ENCODE peak calls at places on chromosomes 5 and 9, in nine cellular contexts. One of them, this sample, is unnamed.

GRCh38 chr9:101536351-101536750 is 2.7 kb downstream of the RNF20 start:
- DNase-seq in mammary epithelial cell: peak; percentile 46
- DNase-seq in HFFc6: no peak
- DNase-seq in activated B cell treated with CpG ODN at 0.5 μM for 24 hours: no peak
- DNase-seq in lung: no peak
- DNase-seq in lower lobe of right lung: no peak
- DNase-seq in foreskin fibroblast: peak; percentile 36
- DNase-seq in AG04450: no peak
- DNase-seq in GM13976: no peak
- DNase-seq in this sample: no peak

GRCh38 chr9:136059321-136059791 is 35.7 kb downstream of the NACC2 start:
- DNase-seq in lung: no peak
- DNase-seq in activated B cell treated with CpG ODN at 0.5 μM for 24 hours: no peak
- DNase-seq in foreskin fibroblast: no peak
- DNase-seq in HFFc6: no peak
- DNase-seq in GM13976: peak; percentile 28
- DNase-seq in mammary epithelial cell: no peak
- DNase-seq in lower lobe of right lung: no peak
- DNase-seq in AG04450: no peak
- DNase-seq in this sample: no peak

GRCh38 chr5:141476132-141476909 is 555 bp downstream of the PCDHGC3 start:
- DNase-seq in AG04450: peak; percentile 47
- DNase-seq in foreskin fibroblast: peak; percentile 84
- DNase-seq in activated B cell treated with CpG ODN at 0.5 μM for 24 hours: no peak
- DNase-seq in GM13976: peak; percentile 56
- DNase-seq in HFFc6: peak; percentile 76
- DNase-seq in mammary epithelial cell: peak; percentile 79
- DNase-seq in lower lobe of right lung: peak; percentile 61
- DNase-seq in lung: no peak
- DNase-seq in this sample: peak; percentile 18

GRCh38 chr5:40495172-40495699 is 184.5 kb upstream of the PTGER4 start:
- DNase-seq in lung: no peak
- DNase-seq in AG04450: no peak
- DNase-seq in GM13976: no peak
- DNase-seq in foreskin fibroblast: no peak
- DNase-seq in lower lobe of right lung: no peak
- DNase-seq in activated B cell treated with CpG ODN at 0.5 μM for 24 hours: no peak
- DNase-seq in HFFc6: no peak
- DNase-seq in mammary epithelial cell: no peak
- DNase-seq in this sample: no peak

GRCh38 chr5:14663734-14664269 is 716 bp upstream of the OTULIN start:
- DNase-seq in GM13976: peak; percentile 53
- DNase-seq in activated B cell treated with CpG ODN at 0.5 μM for 24 hours: peak; percentile 29
- DNase-seq in HFFc6: no peak
- DNase-seq in lower lobe of right lung: no peak
- DNase-seq in mammary epithelial cell: no peak
- DNase-seq in foreskin fibroblast: no peak
- DNase-seq in AG04450: no peak
- DNase-seq in lung: peak; percentile 33
- DNase-seq in this sample: peak; percentile 24

GRCh38 chr9:13588151-13589043 is 308.9 kb upstream of the MPDZ start:
- DNase-seq in lower lobe of right lung: no peak
- DNase-seq in GM13976: no peak
- DNase-seq in mammary epithelial cell: no peak
- DNase-seq in AG04450: no peak
- DNase-seq in activated B cell treated with CpG ODN at 0.5 μM for 24 hours: no peak
- DNase-seq in lung: no peak
- DNase-seq in HFFc6: no peak
- DNase-seq in foreskin fibroblast: no peak
- DNase-seq in this sample: no peak

GRCh38 chr5:98299435-98299834 is 474.0 kb upstream of the RGMB start:
- DNase-seq in mammary epithelial cell: no peak
- DNase-seq in lower lobe of right lung: no peak
- DNase-seq in AG04450: no peak
- DNase-seq in foreskin fibroblast: no peak
- DNase-seq in lung: no peak
- DNase-seq in activated B cell treated with CpG ODN at 0.5 μM for 24 hours: no peak
- DNase-seq in GM13976: no peak
- DNase-seq in HFFc6: no peak
- DNase-seq in this sample: no peak

GRCh38 chr9:34084562-34084961 is 35.9 kb upstream of the UBAP2 start:
- DNase-seq in HFFc6: no peak
- DNase-seq in AG04450: no peak
- DNase-seq in GM13976: no peak
- DNase-seq in lung: no peak
- DNase-seq in activated B cell treated with CpG ODN at 0.5 μM for 24 hours: no peak
- DNase-seq in foreskin fibroblast: no peak
- DNase-seq in lower lobe of right lung: no peak
- DNase-seq in mammary epithelial cell: no peak
- DNase-seq in this sample: no peak

GRCh38 chr9:85166808-85167545 is 497.4 kb downstream of the NTRK2 start:
- DNase-seq in lung: no peak
- DNase-seq in HFFc6: no peak
- DNase-seq in AG04450: no peak
- DNase-seq in activated B cell treated with CpG ODN at 0.5 μM for 24 hours: no peak
- DNase-seq in mammary epithelial cell: no peak
- DNase-seq in foreskin fibroblast: no peak
- DNase-seq in GM13976: no peak
- DNase-seq in lower lobe of right lung: no peak
- DNase-seq in this sample: no peak

GRCh38 chr5:171702391-171702790 is 83.2 kb upstream of the SMIM23 start:
- DNase-seq in GM13976: no peak
- DNase-seq in AG04450: no peak
- DNase-seq in HFFc6: no peak
- DNase-seq in mammary epithelial cell: no peak
- DNase-seq in lower lobe of right lung: no peak
- DNase-seq in lung: no peak
- DNase-seq in foreskin fibroblast: no peak
- DNase-seq in activated B cell treated with CpG ODN at 0.5 μM for 24 hours: no peak
- DNase-seq in this sample: no peak

GRCh38 chr5:90645024-90645610 is 86.5 kb downstream of the ADGRV1 start:
- DNase-seq in mammary epithelial cell: no peak
- DNase-seq in foreskin fibroblast: no peak
- DNase-seq in GM13976: no peak
- DNase-seq in lower lobe of right lung: no peak
- DNase-seq in HFFc6: no peak
- DNase-seq in activated B cell treated with CpG ODN at 0.5 μM for 24 hours: no peak
- DNase-seq in AG04450: no peak
- DNase-seq in lung: no peak
- DNase-seq in this sample: no peak

GRCh38 chr5:176530406-176530982 is 6.7 kb downstream of the RNF44 start:
- DNase-seq in GM13976: no peak
- DNase-seq in mammary epithelial cell: no peak
- DNase-seq in HFFc6: no peak
- DNase-seq in foreskin fibroblast: no peak
- DNase-seq in activated B cell treated with CpG ODN at 0.5 μM for 24 hours: no peak
- DNase-seq in lung: no peak
- DNase-seq in AG04450: no peak
- DNase-seq in lower lobe of right lung: peak; percentile 47
- DNase-seq in this sample: no peak

DNA sequence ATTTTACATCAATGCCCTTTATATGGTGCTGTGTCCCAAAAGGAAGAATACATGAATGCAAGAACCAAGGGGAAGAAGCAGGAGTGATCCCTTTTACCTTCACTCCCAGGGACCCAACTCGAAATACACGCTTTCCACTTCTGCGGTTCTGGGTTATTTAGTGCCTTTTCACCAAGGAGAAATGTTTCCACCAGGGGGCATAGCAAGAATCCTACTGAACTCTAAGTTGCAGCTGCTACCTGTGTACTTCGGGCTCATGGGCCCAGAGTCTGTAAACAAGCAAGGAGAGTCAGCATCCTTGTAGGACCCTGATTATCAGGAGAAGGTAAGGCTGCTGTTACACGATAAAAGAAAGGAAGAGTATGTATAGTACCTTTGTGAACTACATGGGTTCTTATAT is 45.7 kb downstream of the DPYSL3 start:
- DNase-seq in AG04450: no peak
- DNase-seq in GM13976: peak; percentile 23
- DNase-seq in lung: no peak
- DNase-seq in lower lobe of right lung: no peak
- DNase-seq in activated B cell treated with CpG ODN at 0.5 μM for 24 hours: no peak
- DNase-seq in foreskin fibroblast: no peak
- DNase-seq in mammary epithelial cell: peak; percentile 25
- DNase-seq in HFFc6: peak; percentile 29
- DNase-seq in this sample: no peak
- TF ChIP-seq CTCF in AG04450: peak; percentile 54
- TF ChIP-seq CTCF in GM13976: no peak
- TF ChIP-seq CTCF in lung: peak; percentile 5
- TF ChIP-seq CTCF in lower lobe of right lung: peak; percentile 35
- TF ChIP-seq CTCF in activated B cell treated with CpG ODN at 0.5 μM for 24 hours: no peak
- TF ChIP-seq CTCF in foreskin fibroblast: peak; percentile 45
- TF ChIP-seq CTCF in mammary epithelial cell: peak; percentile 37
- TF ChIP-seq CTCF in HFFc6: peak; percentile 83
- TF ChIP-seq CTCF in this sample: no peak

GRCh38 chr5:2206244-2207108 is 323.8 kb upstream of the IRX4 start:
- DNase-seq in activated B cell treated with CpG ODN at 0.5 μM for 24 hours: no peak
- DNase-seq in mammary epithelial cell: no peak
- DNase-seq in GM13976: no peak
- DNase-seq in HFFc6: no peak
- DNase-seq in foreskin fibroblast: no peak
- DNase-seq in lower lobe of right lung: no peak
- DNase-seq in lung: peak; percentile 23
- DNase-seq in AG04450: no peak
- DNase-seq in this sample: no peak

GRCh38 chr5:2205596-2205995 is 322.9 kb upstream of the IRX4 start:
- DNase-seq in foreskin fibroblast: no peak
- DNase-seq in AG04450: no peak
- DNase-seq in activated B cell treated with CpG ODN at 0.5 μM for 24 hours: no peak
- DNase-seq in lower lobe of right lung: no peak
- DNase-seq in HFFc6: no peak
- DNase-seq in lung: no peak
- DNase-seq in GM13976: no peak
- DNase-seq in mammary epithelial cell: no peak
- DNase-seq in this sample: no peak

GRCh38 chr5:2207416-2207950 is 324.8 kb upstream of the IRX4 start:
- DNase-seq in HFFc6: no peak
- DNase-seq in foreskin fibroblast: no peak
- DNase-seq in lung: peak; percentile 25
- DNase-seq in mammary epithelial cell: no peak
- DNase-seq in lower lobe of right lung: no peak
- DNase-seq in activated B cell treated with CpG ODN at 0.5 μM for 24 hours: no peak
- DNase-seq in AG04450: no peak
- DNase-seq in GM13976: no peak
- DNase-seq in this sample: no peak

GRCh38 chr5:2207109-2207399 is 324.3 kb upstream of the IRX4 start:
- DNase-seq in GM13976: no peak
- DNase-seq in activated B cell treated with CpG ODN at 0.5 μM for 24 hours: no peak
- DNase-seq in lung: no peak
- DNase-seq in lower lobe of right lung: no peak
- DNase-seq in foreskin fibroblast: no peak
- DNase-seq in HFFc6: no peak
- DNase-seq in mammary epithelial cell: no peak
- DNase-seq in AG04450: no peak
- DNase-seq in this sample: no peak

DNA sequence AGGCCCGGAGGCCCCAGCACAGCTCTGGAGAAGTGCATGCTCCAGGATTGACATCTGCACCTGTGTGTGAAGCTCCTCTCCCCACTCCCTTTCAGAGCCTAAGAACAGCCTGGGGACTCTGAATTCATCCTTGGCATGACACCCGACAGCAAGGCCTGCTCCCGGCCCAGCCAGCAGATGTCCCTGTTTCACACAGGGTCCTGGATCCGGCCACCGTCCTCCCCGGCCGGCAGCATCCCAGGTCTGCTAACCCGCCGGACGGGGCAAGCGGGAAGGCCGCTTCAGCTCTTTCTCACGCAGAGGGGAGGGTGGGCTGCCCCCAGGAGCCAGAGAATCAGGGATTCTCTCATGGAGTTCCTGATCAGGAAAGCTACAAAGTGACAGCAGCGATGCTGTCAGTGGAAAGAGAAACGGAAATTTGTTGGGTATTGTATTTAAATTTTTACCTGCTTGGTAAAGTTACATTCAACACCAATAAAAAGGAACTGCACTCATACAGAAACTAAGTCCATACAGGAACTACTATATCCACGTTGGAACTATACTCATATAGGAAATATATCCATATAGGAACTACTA is 325.3 kb upstream of the IRX4 start:
- DNase-seq in mammary epithelial cell: peak; percentile 8
- DNase-seq in foreskin fibroblast: no peak
- DNase-seq in lung: peak; percentile 29
- DNase-seq in activated B cell treated with CpG ODN at 0.5 μM for 24 hours: no peak
- DNase-seq in GM13976: no peak
- DNase-seq in AG04450: no peak
- DNase-seq in lower lobe of right lung: no peak
- DNase-seq in HFFc6: no peak
- DNase-seq in this sample: peak; percentile 10
- TF ChIP-seq CTCF in mammary epithelial cell: no peak
- TF ChIP-seq CTCF in foreskin fibroblast: no peak
- TF ChIP-seq CTCF in lung: no peak
- TF ChIP-seq CTCF in activated B cell treated with CpG ODN at 0.5 μM for 24 hours: no peak
- TF ChIP-seq CTCF in GM13976: no peak
- TF ChIP-seq CTCF in AG04450: no peak
- TF ChIP-seq CTCF in lower lobe of right lung: peak; percentile 17
- TF ChIP-seq CTCF in HFFc6: no peak
- TF ChIP-seq CTCF in this sample: no peak

DNA sequence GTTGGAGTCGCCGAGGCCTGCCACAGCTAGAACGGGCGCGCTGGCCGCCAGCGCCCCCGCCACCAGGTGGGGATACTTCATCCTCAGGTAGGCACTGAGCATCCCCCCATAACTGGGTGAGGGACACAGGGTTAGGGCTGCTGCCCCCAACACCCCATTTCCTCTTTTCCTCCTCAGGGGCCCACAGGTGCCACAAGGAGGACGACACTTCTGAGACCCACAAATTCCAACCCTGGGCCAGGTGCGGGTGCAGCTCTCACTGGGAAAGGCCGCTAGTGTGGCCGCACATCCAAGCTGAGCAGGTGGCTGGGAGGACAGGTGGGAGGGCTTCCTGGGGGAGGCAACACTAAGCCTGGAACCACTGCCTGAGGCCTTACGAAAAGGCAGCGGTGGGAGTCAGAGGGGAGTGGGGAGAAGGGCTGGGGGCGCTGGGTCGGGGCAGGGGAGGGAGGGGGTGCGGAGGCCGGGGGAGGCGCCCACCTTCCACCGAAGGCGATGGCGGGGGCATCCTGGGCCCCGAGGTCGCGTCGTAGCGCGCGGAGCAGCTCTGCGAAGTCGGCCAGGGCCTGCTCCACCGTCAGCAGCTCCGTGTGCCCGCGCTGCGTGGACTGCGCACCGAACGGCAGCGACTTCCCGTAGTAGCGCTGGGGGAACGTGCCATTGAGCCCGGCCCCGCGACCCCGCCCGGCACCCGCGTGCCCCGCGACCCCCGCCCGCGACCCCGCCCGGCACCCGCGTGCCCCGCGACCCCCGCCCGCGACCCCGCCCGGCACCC is 961 bp downstream of the DPP7 start:
- DNase-seq in lung: no peak
- DNase-seq in foreskin fibroblast: no peak
- DNase-seq in GM13976: peak; percentile 76
- DNase-seq in lower lobe of right lung: no peak
- DNase-seq in activated B cell treated with CpG ODN at 0.5 μM for 24 hours: no peak
- DNase-seq in HFFc6: no peak
- DNase-seq in mammary epithelial cell: no peak
- DNase-seq in AG04450: no peak
- DNase-seq in this sample: peak; percentile 36
- TF ChIP-seq CTCF in lung: no peak
- TF ChIP-seq CTCF in foreskin fibroblast: no peak
- TF ChIP-seq CTCF in GM13976: no peak
- TF ChIP-seq CTCF in lower lobe of right lung: no peak
- TF ChIP-seq CTCF in activated B cell treated with CpG ODN at 0.5 μM for 24 hours: no peak
- TF ChIP-seq CTCF in HFFc6: peak; percentile 22
- TF ChIP-seq CTCF in mammary epithelial cell: no peak
- TF ChIP-seq CTCF in AG04450: no peak
- TF ChIP-seq CTCF in this sample: no peak

GRCh38 chr5:169580964-169581363 is 2.6 kb upstream of the SPDL1 start:
- DNase-seq in HFFc6: no peak
- DNase-seq in activated B cell treated with CpG ODN at 0.5 μM for 24 hours: no peak
- DNase-seq in lower lobe of right lung: no peak
- DNase-seq in mammary epithelial cell: peak; percentile 55
- DNase-seq in AG04450: no peak
- DNase-seq in lung: no peak
- DNase-seq in foreskin fibroblast: no peak
- DNase-seq in GM13976: no peak
- DNase-seq in this sample: no peak
- TF ChIP-seq CTCF in HFFc6: no peak
- TF ChIP-seq CTCF in activated B cell treated with CpG ODN at 0.5 μM for 24 hours: no peak
- TF ChIP-seq CTCF in lower lobe of right lung: no peak
- TF ChIP-seq CTCF in mammary epithelial cell: no peak
- TF ChIP-seq CTCF in AG04450: no peak
- TF ChIP-seq CTCF in lung: no peak
- TF ChIP-seq CTCF in foreskin fibroblast: no peak
- TF ChIP-seq CTCF in GM13976: no peak
- TF ChIP-seq CTCF in this sample: no peak